ENCODE peak calls at places on chromosome 10, in seven cellular contexts. C, K, U, Y, B, Q and S are unnamed samples.

GRCh38 chr10:28558186-28558585 is 25.3 kb downstream of the WAC start:
- DNase-seq in C (no peak), K (no peak), U (no peak), Y (no peak), B (no peak), Q (no peak), S (no peak)

GRCh38 chr10:105770813-105771212 is 1129.7 kb downstream of the SORCS3 start:
- DNase-seq in C (no peak), K (no peak), U (no peak), Y (no peak), B (no peak), Q (no peak), S (no peak)

GRCh38 chr10:88318803-88319202 is 264.3 kb downstream of the RNLS start:
- DNase-seq in C (no peak), K (peak; percentile 18), U (peak; percentile 9), Y (no peak), B (no peak), Q (no peak), S (no peak)

GRCh38 chr10:36802523-36803153 is 322.8 kb upstream of the ANKRD30A start:
- DNase-seq in C (no peak), K (no peak), U (peak; percentile 72), Y (peak; percentile 33), B (no peak), Q (peak; percentile 19), S (no peak)

GRCh38 chr10:94194256-94194655 is 168.5 kb downstream of the NOC3L start:
- DNase-seq in C (no peak), K (no peak), U (no peak), Y (no peak), B (no peak), Q (peak; percentile 57), S (no peak)

GRCh38 chr10:78775891-78776290 is 292.9 kb upstream of the ZMIZ1 start:
- DNase-seq in C (no peak), K (no peak), U (no peak), Y (no peak), B (no peak), Q (no peak), S (no peak)

GRCh38 chr10:93790454-93790853 is 32.7 kb downstream of the LGI1 start:
- DNase-seq in C (no peak), K (no peak), U (peak; percentile 11), Y (no peak), B (no peak), Q (no peak), S (no peak)

GRCh38 chr10:11748866-11749265 is 6.7 kb downstream of the ECHDC3 start:
- DNase-seq in C (no peak), K (no peak), U (no peak), Y (no peak), B (no peak), Q (no peak), S (no peak)

GRCh38 chr10:88849224-88849623 is 2.4 kb downstream of the ANKRD22 start:
- DNase-seq in C (no peak), K (no peak), U (no peak), Y (no peak), B (no peak), Q (peak; percentile 72), S (no peak)

GRCh38 chr10:32692174-32692573 is 246.2 kb downstream of the CCDC7 start:
- DNase-seq in C (no peak), K (peak; percentile 66), U (no peak), Y (no peak), B (no peak), Q (peak; percentile 89), S (no peak)

GRCh38 chr10:12710594-12711343 is 290.7 kb downstream of the CCDC3 start:
- DNase-seq in C (peak; percentile 43), K (peak; percentile 76), U (peak; percentile 52), Y (peak; percentile 69), B (peak; percentile 77), Q (peak; percentile 87), S (peak; percentile 12)

GRCh38 chr10:6490594-6490993 is 89.5 kb downstream of the PRKCQ start:
- DNase-seq in C (no peak), K (no peak), U (no peak), Y (no peak), B (no peak), Q (no peak), S (no peak)

GRCh38 chr10:113612154-113612553 is 51.7 kb downstream of the NRAP start:
- DNase-seq in C (no peak), K (no peak), U (no peak), Y (no peak), B (no peak), Q (no peak), S (peak; percentile 14)

GRCh38 chr10:24820616-24821015 is 96.9 kb upstream of the ARHGAP21 start:
- DNase-seq in C (no peak), K (no peak), U (no peak), Y (no peak), B (no peak), Q (no peak), S (no peak)

GRCh38 chr10:72291019-72291532 is 17.4 kb downstream of the DDIT4 start:
- DNase-seq in C (no peak), K (no peak), U (no peak), Y (no peak), B (no peak), Q (no peak), S (no peak)
- H3K27ac ChIP-seq in C (no peak overlapping the region), K (peak overlapping the region; percentile 33), U (no peak overlapping the region), Y (no peak overlapping the region), B (no peak overlapping the region), Q (no peak overlapping the region), S (no peak overlapping the region)

DNA sequence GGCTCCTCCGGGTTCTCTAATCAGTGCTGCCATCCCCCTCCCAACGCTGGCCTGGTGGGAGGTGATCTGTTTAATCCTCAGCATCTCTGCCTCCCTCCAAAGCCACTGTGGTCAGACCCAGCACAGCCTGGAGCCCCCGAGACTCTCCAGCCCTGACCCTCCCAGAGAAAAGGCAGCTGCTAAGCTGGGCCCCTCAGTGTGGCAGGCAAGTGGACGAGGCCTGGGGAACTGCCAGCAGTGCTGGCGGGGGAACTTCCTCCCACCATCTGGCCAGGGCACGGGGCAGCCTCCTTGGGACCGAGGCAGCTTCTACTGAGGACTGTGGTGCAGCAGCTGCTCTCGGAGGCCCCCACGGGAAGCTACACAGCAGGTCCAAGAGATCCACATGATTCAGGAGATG is 51.1 kb downstream of the DPYSL4 start:
- DNase-seq in C (no peak), K (no peak), U (peak; percentile 61), Y (no peak), B (no peak), Q (no peak), S (no peak)
- H3K27ac ChIP-seq in C (no peak overlapping the region), K (no peak overlapping the region), U (no peak overlapping the region), Y (no peak overlapping the region), B (no peak overlapping the region), Q (no peak overlapping the region), S (no peak overlapping the region)

DNA sequence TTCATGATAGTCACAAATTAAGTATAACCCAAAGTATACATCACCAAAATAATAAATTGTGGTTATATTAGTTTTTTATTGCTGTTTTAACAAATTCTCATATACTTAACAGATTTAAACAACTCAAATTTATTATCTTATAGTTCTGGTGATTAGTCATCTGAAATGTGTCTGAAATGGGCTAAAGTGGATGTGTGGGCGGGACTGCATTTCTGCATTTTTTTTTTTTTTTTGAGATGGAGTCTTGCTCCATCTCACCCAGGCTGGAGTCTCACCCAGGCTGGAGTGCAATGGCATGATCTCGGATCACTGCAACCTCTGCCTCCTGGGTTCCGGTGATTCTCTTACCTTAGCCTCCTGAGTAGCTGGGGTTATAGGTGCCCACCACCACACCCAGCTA is 891.4 kb upstream of the CELF2 start:
- DNase-seq in C (no peak), K (no peak), U (no peak), Y (no peak), B (no peak), Q (no peak), S (no peak)
- H3K27ac ChIP-seq in C (no peak overlapping the region), K (no peak overlapping the region), U (no peak overlapping the region), Y (no peak overlapping the region), B (no peak overlapping the region), Q (no peak overlapping the region), S (no peak overlapping the region)

GRCh38 chr10:132615346-132616169 is 78.0 kb downstream of the INPP5A start:
- DNase-seq in C (no peak), K (no peak), U (no peak), Y (peak; percentile 15), B (no peak), Q (no peak), S (no peak)
- H3K27ac ChIP-seq in C (no peak overlapping the region), K (no peak overlapping the region), U (no peak overlapping the region), Y (no peak overlapping the region), B (no peak overlapping the region), Q (no peak overlapping the region), S (peak overlapping the region; percentile 26)

DNA sequence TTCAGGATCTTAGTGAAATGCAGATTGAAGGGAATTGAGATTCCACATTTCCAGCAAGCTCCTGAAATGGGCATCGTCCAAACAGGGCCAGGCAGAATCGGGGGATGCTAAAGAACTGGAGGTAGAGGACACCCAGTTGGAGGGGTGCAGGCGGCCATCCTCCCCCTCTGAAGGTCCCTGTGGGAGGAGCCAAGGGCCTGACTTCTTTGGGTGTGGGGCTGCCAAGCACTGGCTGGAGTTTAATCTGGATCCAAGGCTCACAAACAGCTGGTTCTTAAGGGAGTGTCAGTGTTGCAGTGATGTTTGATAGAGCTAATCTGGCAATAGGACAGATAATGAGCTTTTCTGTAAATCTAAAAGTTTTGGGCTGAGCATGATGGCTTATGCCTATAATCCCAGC is 20.8 kb downstream of the TSPAN14 start:
- DNase-seq in C (no peak), K (no peak), U (peak; percentile 26), Y (no peak), B (no peak), Q (no peak), S (no peak)
- H3K27ac ChIP-seq in C (no peak overlapping the region), K (no peak overlapping the region), U (no peak overlapping the region), Y (peak overlapping the region; percentile 50), B (peak overlapping the region; percentile 76), Q (no peak overlapping the region), S (no peak overlapping the region)